ENCODE peak calls at places on chromosomes 4 and X, in ten cellular contexts. J is B cell; T is AG09319; U is aorta; K is NCI-H1436 treated with DMSO at 0.1 percent for 48 hours; X is left colon; I is GM04504; W is activated CD8-positive, alpha-beta memory T cell treated with anti-CD3 and anti-CD28 coated beads, Interleukin-2, amount 50 U/mL, for 48 hours; N is foreskin fibroblast; S is NAMALWA. H is an unnamed sample.

GRCh38 chr4:76948441-76949292 is 885 bp upstream of the SEPTIN11 start:
- DNase-seq in W (peak; percentile 77), K (peak; percentile 11), X (peak; percentile 79), U (peak; percentile 85), J (peak; percentile 76), I (peak; percentile 60), S (peak; percentile 83), T (no peak), N (peak; percentile 61), H (peak; percentile 88)

GRCh38 chr4:110357521-110357920 is 118.4 kb upstream of the ENPEP start:
- DNase-seq in N (no peak), K (no peak), J (no peak), X (no peak), S (no peak), T (no peak), U (no peak), W (no peak), I (no peak), H (no peak)

GRCh38 chrX:41689711-41690110 is 938 bp downstream of the GPR34 start:
- DNase-seq in U (no peak), N (no peak), J (no peak), X (no peak), W (no peak), S (no peak), T (no peak), I (no peak), K (no peak), H (no peak)

GRCh38 chr4:75916091-75916661 is 13.9 kb upstream of the PPEF2 start:
- DNase-seq in X (no peak), N (peak; percentile 32), W (no peak), K (no peak), I (no peak), U (no peak), S (peak; percentile 59), J (no peak), T (peak; percentile 31), H (peak; percentile 40)

GRCh38 chrX:24990585-24990984 is 25.2 kb downstream of the ARX start:
- DNase-seq in U (no peak), K (peak; percentile 35), J (no peak), W (no peak), T (no peak), I (no peak), X (no peak), S (no peak), N (no peak), H (no peak)

GRCh38 chr4:83320548-83320947 is 14.1 kb downstream of the HPSE start:
- DNase-seq in W (peak; percentile 61), I (peak; percentile 31), U (peak; percentile 90), X (peak; percentile 26), S (no peak), J (no peak), N (peak; percentile 68), T (no peak), K (no peak), H (no peak)

GRCh38 chr4:148239406-148239805 is 202.8 kb downstream of the NR3C2 start:
- DNase-seq in J (no peak), N (no peak), W (no peak), S (peak; percentile 11), U (no peak), X (no peak), I (no peak), K (no peak), T (no peak), H (no peak)

GRCh38 chrX:107678957-107679740 is 50.8 kb downstream of the PRPS1 start:
- DNase-seq in J (peak; percentile 60), S (peak; percentile 72), T (no peak), X (peak; percentile 67), I (peak; percentile 27), N (peak; percentile 82), U (peak; percentile 83), W (no peak), K (no peak), H (no peak)

GRCh38 chrX:48573690-48574269 is 504 bp upstream of the RBM3 start:
- DNase-seq in J (peak; percentile 39), I (no peak), S (no peak), N (no peak), X (peak; percentile 54), U (peak; percentile 66), W (peak; percentile 54), K (peak; percentile 48), T (no peak), H (no peak)

H was measured in ecto neural progenitor cell.